ENCODE peak calls at places on chromosomes 6 and 20, in four cellular contexts. U is stimulated activated CD4-positive, alpha-beta T cell treated with anti-CD3 and anti-CD28 coated beads, Interleukin-12 subunit alpha, Interleukin-12 subunit beta, amount 100 ng/mL, for 4 hours; E is NCI-H1105; L is mammary epithelial cell. K is an unnamed sample.

GRCh38 chr6:122422003-122422402 is 22.6 kb downstream of the HSF2 start:
- DNase-seq in U (no peak), L (no peak), E (no peak), K (no peak)

GRCh38 chr6:3518356-3518841 is 61.5 kb upstream of the SLC22A23 start:
- DNase-seq in U (no peak), L (peak), E (no peak), K (no peak)

GRCh38 chr6:89067796-89068195 is 12.8 kb upstream of the PNRC1 start:
- DNase-seq in E (no peak), U (no peak), L (peak), K (no peak)

GRCh38 chr20:44886276-44886671 is 769 bp downstream of the YWHAB start:
- DNase-seq in E (no peak), U (no peak), L (no peak), K (no peak)

GRCh38 chr6:122736166-122736565 is 43.4 kb upstream of the FABP7 start:
- DNase-seq in U (no peak), L (peak), E (no peak), K (no peak)

GRCh38 chr20:24782221-24782620 is 166.8 kb upstream of the CST7 start:
- DNase-seq in L (no peak), U (no peak), E (no peak), K (no peak)

GRCh38 chr6:111162504-111162903 is 75.2 kb downstream of the SLC16A10 start:
- DNase-seq in U (no peak), L (no peak), E (no peak), K (no peak)

GRCh38 chr6:168035661-168036616 is 38.5 kb downstream of the KIF25 start:
- DNase-seq in U (no peak), E (peak), L (peak), K (no peak)

GRCh38 chr6:134323698-134324097 is 5.8 kb upstream of the SGK1 start:
- DNase-seq in L (no peak), U (no peak), E (no peak), K (no peak)

GRCh38 chr20:19456600-19457390 is 244.4 kb downstream of the SLC24A3 start:
- DNase-seq in U (no peak), E (no peak), L (no peak), K (no peak)

GRCh38 chr6:72811971-72812421 is 190.1 kb downstream of the KCNQ5 start:
- DNase-seq in U (no peak), L (peak), E (no peak), K (no peak)

GRCh38 chr6:33627876-33628275 is 6.8 kb downstream of the ITPR3 start:
- DNase-seq in L (no peak), U (no peak), E (no peak), K (no peak)

GRCh38 chr6:13696226-13696625 is 15.4 kb downstream of the RANBP9 start:
- DNase-seq in U (no peak), E (no peak), L (peak), K (no peak)

GRCh38 chr6:32164295-32164694 is at the start of gene EGFL8:
- DNase-seq in L (no peak), E (no peak), U (no peak), K (no peak)

GRCh38 chr20:50013976-50014375 is 31.2 kb downstream of the SNAI1 start:
- DNase-seq in E (no peak), L (no peak), U (no peak), K (no peak)

GRCh38 chr6:40816601-40817000 is 222.4 kb downstream of the UNC5CL start:
- DNase-seq in L (no peak), U (no peak), E (no peak), K (no peak)

GRCh38 chr20:43840382-43841070 is 74.1 kb upstream of the TOX2 start:
- DNase-seq in U (peak), L (no peak), E (no peak), K (no peak)

GRCh38 chr6:72042088-72042487 is 155.7 kb downstream of the RIMS1 start:
- DNase-seq in E (no peak), U (no peak), L (no peak), K (no peak)

GRCh38 chr6:131740161-131740560 is 29.3 kb upstream of the CTAGE9 start:
- DNase-seq in E (no peak), U (no peak), L (no peak), K (no peak)

GRCh38 chr20:62776692-62777527 is 19.4 kb upstream of the MRGBP start:
- DNase-seq in E (no peak), L (peak), U (peak), K (no peak)

GRCh38 chr6:44446626-44447297 is 59.3 kb downstream of the CDC5L start:
- DNase-seq in U (no peak), E (no peak), L (peak), K (no peak)

GRCh38 chr6:2118136-2118535 is 127.3 kb downstream of the GMDS start:
- DNase-seq in E (no peak), L (no peak), U (no peak), K (no peak)

GRCh38 chr6:105280033-105280432 is 100.2 kb upstream of the POPDC3 start:
- DNase-seq in E (no peak), L (no peak), U (no peak), K (no peak)

GRCh38 chr20:22495172-22495571 is 89.2 kb downstream of the FOXA2 start:
- DNase-seq in E (no peak), U (no peak), L (no peak), K (no peak)

GRCh38 chr20:51164732-51165530 is 142.0 kb upstream of the KCNG1 start:
- DNase-seq in U (no peak), L (no peak), E (no peak), K (no peak)

GRCh38 chr6:1558388-1558787 is 51.3 kb upstream of the FOXC1 start:
- DNase-seq in L (no peak), U (no peak), E (no peak), K (no peak)

GRCh38 chr6:3813150-3813780 is 35.9 kb upstream of the FAM50B start:
- DNase-seq in U (no peak), E (no peak), L (peak), K (no peak)

GRCh38 chr20:63639093-63639860 is 12.4 kb upstream of the GMEB2 start:
- DNase-seq in L (no peak), U (peak), E (no peak), K (no peak)

K was measured in C1 segment of cervical spinal cord.